ENCODE peak calls at places on chromosome 18, in ten cellular contexts. Q is CD8-positive, alpha-beta memory T cell; Z is cardiac muscle cell; A is aorta; D is Peyer's patch; M is neural progenitor cell; O is fibroblast of lung; S is A673; B is left lung; P is hepatocyte. G is an unnamed sample. For H3K27me3 and H3K4me1, the result is how much of the 10 kb centered on the place peaks cover.

GRCh38 chr18:57107141-57107832 is 39.6 kb upstream of the BOD1L2 start:
- DNase-seq in S (peak), O (peak), Q (no peak), Z (peak), A (no peak), P (peak), B (no peak), D (no peak), M (peak), G (no peak)

GRCh38 chr18:13216092-13216582 is 2.4 kb upstream of the LDLRAD4 start:
- DNase-seq in B (no peak), Q (peak), S (peak), P (peak), O (peak), M (peak), Z (peak), D (peak), A (peak), G (peak)

GRCh38 chr18:11861583-11862288 is 10.5 kb downstream of the CHMP1B start:
- DNase-seq in M (no peak), Z (peak), Q (no peak), P (no peak), O (peak), A (no peak), S (no peak), D (peak), B (no peak), G (no peak)

GRCh38 chr18:44742741-44743311 is 62.1 kb downstream of the SETBP1 start:
- DNase-seq in S (no peak), B (no peak), M (peak), A (no peak), O (peak), Z (peak), Q (no peak), P (no peak), D (peak), G (no peak)

GRCh38 chr18:50080932-50081560 is 113.9 kb downstream of the MYO5B start:
- DNase-seq in S (no peak), D (no peak), Z (no peak), A (no peak), B (no peak), M (no peak), O (no peak), Q (no peak), P (peak), G (no peak)

GRCh38 chr18:50729986-50730385 is 89.8 kb downstream of the MRO start:
- DNase-seq in S (no peak), D (no peak), A (no peak), Q (no peak), P (no peak), Z (no peak), M (no peak), O (no peak), B (no peak), G (no peak)

GRCh38 chr18:28175047-28175929 is 1.6 kb downstream of the CDH2 start:
- DNase-seq in D (no peak), Q (no peak), Z (peak), M (peak), O (no peak), P (peak), S (no peak), B (peak), A (peak), G (no peak)

GRCh38 chr18:29556070-29556469 is 1379.1 kb upstream of the CDH2 start:
- DNase-seq in A (no peak), S (no peak), P (no peak), D (no peak), B (no peak), O (no peak), Z (no peak), M (no peak), Q (no peak), G (no peak)

GRCh38 chr18:40464032-40464431 is 1491.0 kb upstream of the PIK3C3 start:
- DNase-seq in Q (no peak), B (no peak), D (no peak), P (no peak), Z (no peak), S (no peak), O (no peak), A (no peak), M (no peak), G (no peak)

GRCh38 chr18:21742323-21742687 is 1.7 kb downstream of the MIB1 start:
- DNase-seq in M (no peak), O (peak), D (no peak), B (no peak), Z (no peak), P (peak), A (no peak), S (no peak), Q (no peak), G (no peak)

GRCh38 chr18:34729264-34729663 is 19.2 kb downstream of the DTNA start:
- DNase-seq in B (no peak), Z (peak), M (peak), Q (no peak), P (peak), D (no peak), S (peak), O (peak), A (no peak), G (no peak)

GRCh38 chr18:13614701-13615288 is 111.6 kb downstream of the FAM210A start:
- DNase-seq in Z (no peak), A (peak), D (peak), P (no peak), S (peak), B (no peak), M (no peak), O (no peak), Q (peak), G (peak)

GRCh38 chr18:42038936-42039335 is 83.9 kb downstream of the PIK3C3 start:
- DNase-seq in M (no peak), S (no peak), B (no peak), P (peak), A (no peak), O (peak), Z (peak), Q (no peak), D (no peak), G (no peak)

GRCh38 chr18:34115409-34116081 is 109.2 kb downstream of the NOL4 start:
- DNase-seq in A (no peak), M (no peak), P (no peak), B (no peak), Q (no peak), Z (peak), S (no peak), O (no peak), D (no peak), G (no peak)

GRCh38 chr18:78984941-78985784 is 5.5 kb downstream of the SALL3 start:
- DNase-seq in M (peak), B (no peak), P (no peak), O (no peak), S (no peak), A (no peak), D (no peak), Q (no peak), Z (peak), G (peak)

GRCh38 chr18:37628466-37629220 is 63.0 kb upstream of the CELF4 start:
- DNase-seq in S (no peak), B (no peak), Q (no peak), D (no peak), O (no peak), Z (no peak), M (no peak), A (no peak), P (no peak), G (no peak)

GRCh38 chr18:2050702-2051201 is 520.6 kb downstream of the METTL4 start:
- DNase-seq in Z (peak), D (no peak), S (no peak), P (no peak), O (no peak), B (no peak), A (no peak), M (no peak), Q (no peak), G (no peak)

DNA sequence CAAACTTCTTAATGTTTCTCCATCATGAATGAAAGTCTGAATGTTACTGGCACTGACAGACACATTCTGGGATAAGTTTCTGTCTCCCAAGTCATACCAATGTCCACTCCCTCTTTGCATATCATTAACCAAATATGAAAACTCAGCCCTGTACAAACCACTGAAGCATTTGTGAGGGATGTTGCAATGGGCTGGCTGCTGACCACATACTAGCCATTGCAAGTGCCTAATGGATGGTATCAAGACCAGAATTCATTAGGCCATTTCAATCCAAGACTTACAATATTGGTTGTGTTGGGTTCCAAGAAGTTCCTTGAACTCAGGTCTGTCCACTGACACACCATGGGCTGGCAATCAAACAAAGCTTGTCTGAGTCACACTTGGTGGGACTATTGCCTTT is 73.8 kb downstream of the CBLN2 start:
- DNase-seq in Z (peak), O (no peak), M (no peak), P (no peak), B (no peak), S (no peak), A (no peak), D (no peak), Q (no peak), G (no peak)
- H3K27ac ChIP-seq in Z (no peak), O (no peak), M (no peak), P (no peak), B (no peak), S (no peak), A (no peak), D (no peak), Q (no peak), G (no peak)

GRCh38 chr18:48160622-48161021 is 230.2 kb upstream of the SMAD2 start:
- DNase-seq in S (no peak), Z (no peak), Q (no peak), B (no peak), D (no peak), O (no peak), A (peak), M (no peak), P (no peak), G (no peak)
- H3K27me3 ChIP-seq in S (under half), Z (under half), Q (under half), B (under half), D (under half), O (under half), A (under half), M (under half), P (under half), G (under half)

GRCh38 chr18:9924371-9924943 is 10.6 kb downstream of the VAPA start:
- DNase-seq in S (no peak), M (no peak), A (no peak), Q (no peak), B (no peak), Z (no peak), P (no peak), D (no peak), O (no peak), G (no peak)
- H3K4me1 ChIP-seq in S (half or more), M (under half), A (under half), Q (half or more), B (half or more), Z (under half), P (under half), D (under half), O (under half), G (half or more)

GRCh38 chr18:75261430-75262223 is 51.0 kb downstream of the TSHZ1 start:
- DNase-seq in S (no peak), B (no peak), O (no peak), A (no peak), D (no peak), M (no peak), Q (no peak), P (no peak), Z (no peak), G (no peak)
- H3K27ac ChIP-seq in S (no peak), B (no peak), O (no peak), A (no peak), D (no peak), M (no peak), Q (no peak), P (no peak), Z (no peak), G (no peak)

GRCh38 chr18:23133860-23134779 is 1.2 kb upstream of the CABLES1 start:
- DNase-seq in P (peak), M (peak), Z (no peak), S (peak), O (no peak), B (no peak), Q (no peak), A (no peak), D (peak), G (no peak)
- H3K27me3 ChIP-seq in P (under half), M (under half), Z (under half), S (under half), O (under half), B (under half), Q (under half), A (under half), D (under half), G (under half)

DNA sequence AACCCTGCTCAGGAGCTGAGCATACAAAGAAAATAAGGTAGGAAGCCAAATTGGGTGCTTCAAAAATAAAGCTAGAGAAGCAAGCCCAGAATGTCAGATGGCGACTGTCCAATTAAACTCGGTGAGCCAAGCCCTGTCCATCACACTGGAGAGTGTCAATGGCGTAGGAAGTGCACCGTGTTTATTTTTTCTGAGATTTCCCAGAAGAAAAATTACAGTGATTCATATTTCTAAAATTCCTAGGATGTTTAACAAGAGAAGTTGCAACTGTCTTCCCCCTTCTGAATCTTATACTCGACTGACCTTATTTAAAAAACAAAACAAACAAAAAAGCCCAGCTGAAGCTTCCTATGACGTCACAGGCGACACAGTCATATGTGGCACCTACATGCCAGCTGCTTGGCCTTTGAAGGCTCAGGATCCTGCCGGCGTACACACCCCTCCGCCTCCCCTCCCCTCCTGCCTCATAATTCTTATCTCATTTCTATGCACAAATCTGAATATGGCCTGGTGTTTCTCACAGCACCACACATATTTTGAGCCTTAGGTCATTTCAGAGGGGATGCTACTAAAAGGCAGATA is 60.8 kb downstream of the MBP start:
- DNase-seq in D (no peak), O (peak), P (peak), B (no peak), Z (peak), M (no peak), A (peak), S (no peak), Q (peak), G (peak)
- H3K4me1 ChIP-seq in D (under half), O (under half), P (under half), B (half or more), Z (under half), M (under half), A (under half), S (under half), Q (half or more), G (half or more)

DNA sequence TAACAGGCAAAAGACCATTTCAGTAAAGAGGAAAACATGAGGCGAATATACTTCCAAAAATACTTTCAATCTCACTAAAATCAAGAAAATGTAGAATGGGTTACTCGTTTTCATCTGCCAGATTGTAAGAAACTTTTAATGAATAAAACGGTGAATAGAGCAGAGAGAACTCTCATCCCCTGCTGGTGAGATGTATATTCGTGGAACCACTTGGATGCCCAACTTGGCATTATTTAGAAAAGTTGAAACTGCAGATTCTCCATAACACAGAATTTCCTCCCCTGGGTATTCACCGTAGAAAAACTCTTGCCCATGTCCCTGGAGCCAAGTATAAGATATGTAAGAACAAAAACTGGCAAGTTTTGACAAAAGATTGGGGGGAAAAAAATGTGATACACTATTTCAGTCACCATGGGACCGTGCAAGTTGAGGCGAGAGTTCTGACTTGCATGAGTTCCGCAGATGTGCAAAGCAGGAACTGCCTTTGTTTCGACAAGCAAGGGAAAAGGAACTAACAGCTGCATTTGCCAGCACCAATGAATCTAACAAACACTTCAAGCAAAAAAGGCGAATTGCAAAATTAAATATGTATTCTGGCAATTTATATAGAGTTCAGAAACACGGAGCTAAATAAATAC is 14.8 kb downstream of the TIMM21 start:
- DNase-seq in Z (no peak), Q (no peak), M (no peak), B (no peak), P (no peak), O (no peak), S (no peak), D (no peak), A (no peak), G (no peak)
- H3K27ac ChIP-seq in Z (no peak), Q (no peak), M (no peak), B (no peak), P (no peak), O (no peak), S (no peak), D (no peak), A (no peak), G (no peak)

G was measured in naive thymus-derived CD4-positive, alpha-beta T cell.